ENCODE peak calls at places on chromosomes 12 and 14, in six cellular contexts. One of them, this sample, is unnamed.

GRCh38 chr12:8038659-8039114 is 6.2 kb downstream of the FOXJ2 start:
- DNase-seq in brain microvascular endothelial cell: peak
- DNase-seq in mammary epithelial cell: peak
- DNase-seq in mesothelial cell of epicardium: peak
- DNase-seq in transverse colon: peak
- DNase-seq in adrenal gland: peak
- DNase-seq in this sample: peak

GRCh38 chr12:121797937-121798801 is 4.7 kb upstream of the RHOF start:
- DNase-seq in brain microvascular endothelial cell: no peak
- DNase-seq in mammary epithelial cell: no peak
- DNase-seq in mesothelial cell of epicardium: no peak
- DNase-seq in transverse colon: peak
- DNase-seq in adrenal gland: peak
- DNase-seq in this sample: peak

GRCh38 chr12:99983721-99984258 is 946 bp downstream of the ANKS1B start:
- DNase-seq in brain microvascular endothelial cell: no peak
- DNase-seq in mammary epithelial cell: no peak
- DNase-seq in mesothelial cell of epicardium: peak
- DNase-seq in transverse colon: no peak
- DNase-seq in adrenal gland: no peak
- DNase-seq in this sample: peak

GRCh38 chr14:101132051-101132541 is 228.6 kb upstream of the RTL1 start:
- DNase-seq in brain microvascular endothelial cell: no peak
- DNase-seq in mammary epithelial cell: no peak
- DNase-seq in mesothelial cell of epicardium: no peak
- DNase-seq in transverse colon: no peak
- DNase-seq in adrenal gland: no peak
- DNase-seq in this sample: no peak

GRCh38 chr14:99378782-99379214 is 101.9 kb downstream of the SETD3 start:
- DNase-seq in brain microvascular endothelial cell: peak
- DNase-seq in mammary epithelial cell: peak
- DNase-seq in mesothelial cell of epicardium: no peak
- DNase-seq in transverse colon: peak
- DNase-seq in adrenal gland: no peak
- DNase-seq in this sample: peak

GRCh38 chr12:9888665-9889273 is 7.5 kb downstream of the KLRF2 start:
- DNase-seq in brain microvascular endothelial cell: no peak
- DNase-seq in mammary epithelial cell: no peak
- DNase-seq in mesothelial cell of epicardium: no peak
- DNase-seq in transverse colon: no peak
- DNase-seq in adrenal gland: no peak
- DNase-seq in this sample: no peak

GRCh38 chr12:124713436-124714082 is 146.1 kb upstream of the NCOR2 start:
- DNase-seq in brain microvascular endothelial cell: peak
- DNase-seq in mammary epithelial cell: no peak
- DNase-seq in mesothelial cell of epicardium: no peak
- DNase-seq in transverse colon: no peak
- DNase-seq in adrenal gland: no peak
- DNase-seq in this sample: peak

GRCh38 chr12:126899926-126900792 is 1366.8 kb upstream of the TMEM132C start:
- DNase-seq in brain microvascular endothelial cell: no peak
- DNase-seq in mammary epithelial cell: no peak
- DNase-seq in mesothelial cell of epicardium: no peak
- DNase-seq in transverse colon: no peak
- DNase-seq in adrenal gland: no peak
- DNase-seq in this sample: no peak

GRCh38 chr12:122023339-122024131 is 1.9 kb downstream of the BCL7A start:
- DNase-seq in brain microvascular endothelial cell: peak
- DNase-seq in mammary epithelial cell: peak
- DNase-seq in mesothelial cell of epicardium: peak
- DNase-seq in transverse colon: peak
- DNase-seq in adrenal gland: peak
- DNase-seq in this sample: peak

GRCh38 chr12:32896438-32897275 is at the start of gene PKP2:
- DNase-seq in brain microvascular endothelial cell: no peak
- DNase-seq in mammary epithelial cell: peak
- DNase-seq in mesothelial cell of epicardium: peak
- DNase-seq in transverse colon: peak
- DNase-seq in adrenal gland: peak
- DNase-seq in this sample: no peak

GRCh38 chr12:122852336-122853275 is 17.3 kb downstream of the HIP1R start:
- DNase-seq in brain microvascular endothelial cell: no peak
- DNase-seq in mammary epithelial cell: no peak
- DNase-seq in mesothelial cell of epicardium: no peak
- DNase-seq in transverse colon: no peak
- DNase-seq in adrenal gland: peak
- DNase-seq in this sample: no peak

GRCh38 chr12:121933522-121934317 is 15.3 kb downstream of the CFAP251 start:
- DNase-seq in brain microvascular endothelial cell: peak
- DNase-seq in mammary epithelial cell: no peak
- DNase-seq in mesothelial cell of epicardium: no peak
- DNase-seq in transverse colon: no peak
- DNase-seq in adrenal gland: peak
- DNase-seq in this sample: peak

GRCh38 chr12:126397071-126397571 is 1331.9 kb downstream of the AACS start:
- DNase-seq in brain microvascular endothelial cell: no peak
- DNase-seq in mammary epithelial cell: no peak
- DNase-seq in mesothelial cell of epicardium: no peak
- DNase-seq in transverse colon: no peak
- DNase-seq in adrenal gland: no peak
- DNase-seq in this sample: peak

GRCh38 chr12:89335452-89336244 is 16.7 kb downstream of the DUSP6 start:
- DNase-seq in brain microvascular endothelial cell: no peak
- DNase-seq in mammary epithelial cell: no peak
- DNase-seq in mesothelial cell of epicardium: no peak
- DNase-seq in transverse colon: no peak
- DNase-seq in adrenal gland: no peak
- DNase-seq in this sample: no peak

GRCh38 chr14:63454863-63455622 is 88.1 kb downstream of the PPP2R5E start:
- DNase-seq in brain microvascular endothelial cell: peak
- DNase-seq in mammary epithelial cell: no peak
- DNase-seq in mesothelial cell of epicardium: no peak
- DNase-seq in transverse colon: no peak
- DNase-seq in adrenal gland: no peak
- DNase-seq in this sample: peak

GRCh38 chr12:95838125-95838524 is 20.6 kb upstream of the SNRPF start:
- DNase-seq in brain microvascular endothelial cell: peak
- DNase-seq in mammary epithelial cell: no peak
- DNase-seq in mesothelial cell of epicardium: no peak
- DNase-seq in transverse colon: peak
- DNase-seq in adrenal gland: no peak
- DNase-seq in this sample: peak

GRCh38 chr12:110741371-110741770 is 1.3 kb downstream of the PPP1CC start:
- DNase-seq in brain microvascular endothelial cell: no peak
- DNase-seq in mammary epithelial cell: peak
- DNase-seq in mesothelial cell of epicardium: no peak
- DNase-seq in transverse colon: no peak
- DNase-seq in adrenal gland: no peak
- DNase-seq in this sample: no peak

GRCh38 chr14:38950676-38951075 is 152.4 kb downstream of the SEC23A start:
- DNase-seq in brain microvascular endothelial cell: no peak
- DNase-seq in mammary epithelial cell: no peak
- DNase-seq in mesothelial cell of epicardium: no peak
- DNase-seq in transverse colon: no peak
- DNase-seq in adrenal gland: no peak
- DNase-seq in this sample: no peak

GRCh38 chr12:16076553-16076952 is 165.4 kb downstream of the DERA start:
- DNase-seq in brain microvascular endothelial cell: no peak
- DNase-seq in mammary epithelial cell: peak
- DNase-seq in mesothelial cell of epicardium: no peak
- DNase-seq in transverse colon: no peak
- DNase-seq in adrenal gland: no peak
- DNase-seq in this sample: peak

GRCh38 chr14:51382506-51382905 is 142.5 kb downstream of the TMX1 start:
- DNase-seq in brain microvascular endothelial cell: no peak
- DNase-seq in mammary epithelial cell: peak
- DNase-seq in mesothelial cell of epicardium: no peak
- DNase-seq in transverse colon: no peak
- DNase-seq in adrenal gland: no peak
- DNase-seq in this sample: no peak

GRCh38 chr12:69284131-69284530 is 44.8 kb downstream of the CPSF6 start:
- DNase-seq in brain microvascular endothelial cell: peak
- DNase-seq in mammary epithelial cell: peak
- DNase-seq in mesothelial cell of epicardium: peak
- DNase-seq in transverse colon: peak
- DNase-seq in adrenal gland: peak
- DNase-seq in this sample: peak

GRCh38 chr14:68942281-68943035 is 36.6 kb downstream of the ACTN1 start:
- DNase-seq in brain microvascular endothelial cell: no peak
- DNase-seq in mammary epithelial cell: no peak
- DNase-seq in mesothelial cell of epicardium: no peak
- DNase-seq in transverse colon: no peak
- DNase-seq in adrenal gland: no peak
- DNase-seq in this sample: no peak

GRCh38 chr12:39490500-39491276 is 47.8 kb upstream of the KIF21A start:
- DNase-seq in brain microvascular endothelial cell: peak
- DNase-seq in mammary epithelial cell: peak
- DNase-seq in mesothelial cell of epicardium: no peak
- DNase-seq in transverse colon: no peak
- DNase-seq in adrenal gland: no peak
- DNase-seq in this sample: peak

GRCh38 chr14:104026024-104026423 is 59.5 kb upstream of the ASPG start:
- DNase-seq in brain microvascular endothelial cell: no peak
- DNase-seq in mammary epithelial cell: no peak
- DNase-seq in mesothelial cell of epicardium: no peak
- DNase-seq in transverse colon: no peak
- DNase-seq in adrenal gland: no peak
- DNase-seq in this sample: no peak
- TF ChIP-seq CTCF in brain microvascular endothelial cell: peak
- TF ChIP-seq CTCF in mammary epithelial cell: no peak
- TF ChIP-seq CTCF in mesothelial cell of epicardium: no peak
- TF ChIP-seq CTCF in transverse colon: no peak
- TF ChIP-seq CTCF in adrenal gland: no peak
- TF ChIP-seq CTCF in this sample: no peak

GRCh38 chr12:132154941-132155770 is 10.9 kb downstream of the NOC4L start:
- DNase-seq in brain microvascular endothelial cell: no peak
- DNase-seq in mammary epithelial cell: no peak
- DNase-seq in mesothelial cell of epicardium: no peak
- DNase-seq in transverse colon: no peak
- DNase-seq in adrenal gland: no peak
- DNase-seq in this sample: no peak

GRCh38 chr12:132156145-132156709 is 12.0 kb downstream of the NOC4L start:
- DNase-seq in brain microvascular endothelial cell: no peak
- DNase-seq in mammary epithelial cell: no peak
- DNase-seq in mesothelial cell of epicardium: no peak
- DNase-seq in transverse colon: no peak
- DNase-seq in adrenal gland: no peak
- DNase-seq in this sample: no peak

GRCh38 chr12:132152921-132153321 is 8.7 kb downstream of the NOC4L start:
- DNase-seq in brain microvascular endothelial cell: no peak
- DNase-seq in mammary epithelial cell: no peak
- DNase-seq in mesothelial cell of epicardium: no peak
- DNase-seq in transverse colon: peak
- DNase-seq in adrenal gland: peak
- DNase-seq in this sample: no peak

GRCh38 chr12:132153501-132154340 is 9.5 kb downstream of the NOC4L start:
- DNase-seq in brain microvascular endothelial cell: peak
- DNase-seq in mammary epithelial cell: peak
- DNase-seq in mesothelial cell of epicardium: peak
- DNase-seq in transverse colon: peak
- DNase-seq in adrenal gland: peak
- DNase-seq in this sample: peak

DNA sequence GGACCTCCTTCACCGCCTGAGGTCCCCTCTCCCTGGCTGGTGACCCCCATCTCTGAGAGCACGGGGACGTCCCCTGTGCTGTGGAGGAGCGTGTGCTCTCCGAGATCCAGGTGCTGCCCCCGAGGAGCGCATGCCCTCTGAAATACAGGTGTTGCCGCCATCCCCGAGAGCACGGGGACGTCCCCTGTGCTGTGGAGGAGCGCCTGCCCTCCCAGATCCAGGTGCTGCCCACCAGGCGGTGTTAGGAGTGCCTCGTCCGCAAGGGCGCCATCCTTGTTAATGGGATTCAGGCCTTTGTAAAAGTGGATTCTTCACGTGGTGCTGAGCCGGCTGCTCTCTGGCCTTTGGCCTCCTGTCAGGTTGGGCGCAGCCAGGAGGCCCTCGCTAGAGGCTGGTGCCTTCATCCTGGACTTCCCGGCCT is 10.1 kb downstream of the NOC4L start:
- DNase-seq in brain microvascular endothelial cell: no peak
- DNase-seq in mammary epithelial cell: no peak
- DNase-seq in mesothelial cell of epicardium: no peak
- DNase-seq in transverse colon: no peak
- DNase-seq in adrenal gland: no peak
- DNase-seq in this sample: no peak
- TF ChIP-seq CTCF in brain microvascular endothelial cell: no peak
- TF ChIP-seq CTCF in mammary epithelial cell: no peak
- TF ChIP-seq CTCF in mesothelial cell of epicardium: no peak
- TF ChIP-seq CTCF in transverse colon: no peak
- TF ChIP-seq CTCF in adrenal gland: no peak
- TF ChIP-seq CTCF in this sample: no peak

DNA sequence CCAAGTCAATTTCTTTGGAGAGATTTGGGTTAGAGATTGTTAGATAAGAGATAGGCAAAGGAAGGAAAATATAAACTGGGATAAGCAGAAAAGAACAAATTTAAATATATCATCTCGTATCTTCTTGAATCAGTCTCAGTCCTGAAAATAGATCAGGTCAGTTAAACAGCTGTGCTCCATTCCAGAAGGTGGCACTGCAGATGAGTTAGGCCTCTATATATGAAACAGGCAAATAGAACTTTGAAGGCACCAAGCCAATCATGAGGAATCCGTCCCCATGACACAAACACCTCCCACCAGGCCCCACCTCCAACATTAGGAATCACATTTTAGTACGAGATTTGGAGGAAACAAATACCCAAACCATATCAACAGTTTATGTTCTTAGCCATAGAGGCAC is 605.5 kb upstream of the USP15 start:
- DNase-seq in brain microvascular endothelial cell: peak
- DNase-seq in mammary epithelial cell: peak
- DNase-seq in mesothelial cell of epicardium: no peak
- DNase-seq in transverse colon: no peak
- DNase-seq in adrenal gland: peak
- DNase-seq in this sample: peak
- TF ChIP-seq CTCF in brain microvascular endothelial cell: peak
- TF ChIP-seq CTCF in mammary epithelial cell: peak
- TF ChIP-seq CTCF in mesothelial cell of epicardium: no peak
- TF ChIP-seq CTCF in transverse colon: no peak
- TF ChIP-seq CTCF in adrenal gland: peak
- TF ChIP-seq CTCF in this sample: peak

GRCh38 chr12:2794736-2795289 is at the start of gene FKBP4:
- DNase-seq in brain microvascular endothelial cell: peak
- DNase-seq in mammary epithelial cell: peak
- DNase-seq in mesothelial cell of epicardium: peak
- DNase-seq in transverse colon: peak
- DNase-seq in adrenal gland: peak
- DNase-seq in this sample: peak

GRCh38 chr12:2800046-2800570 is 5.3 kb downstream of the FKBP4 start:
- DNase-seq in brain microvascular endothelial cell: no peak
- DNase-seq in mammary epithelial cell: peak
- DNase-seq in mesothelial cell of epicardium: no peak
- DNase-seq in transverse colon: no peak
- DNase-seq in adrenal gland: no peak
- DNase-seq in this sample: no peak

GRCh38 chr12:2795291-2796186 is 769 bp downstream of the FKBP4 start:
- DNase-seq in brain microvascular endothelial cell: peak
- DNase-seq in mammary epithelial cell: peak
- DNase-seq in mesothelial cell of epicardium: peak
- DNase-seq in transverse colon: peak
- DNase-seq in adrenal gland: peak
- DNase-seq in this sample: peak

GRCh38 chr12:2796187-2796663 is 1.5 kb downstream of the FKBP4 start:
- DNase-seq in brain microvascular endothelial cell: no peak
- DNase-seq in mammary epithelial cell: peak
- DNase-seq in mesothelial cell of epicardium: no peak
- DNase-seq in transverse colon: no peak
- DNase-seq in adrenal gland: no peak
- DNase-seq in this sample: no peak

GRCh38 chr12:2797721-2798418 is 3.1 kb downstream of the FKBP4 start:
- DNase-seq in brain microvascular endothelial cell: no peak
- DNase-seq in mammary epithelial cell: no peak
- DNase-seq in mesothelial cell of epicardium: no peak
- DNase-seq in transverse colon: no peak
- DNase-seq in adrenal gland: peak
- DNase-seq in this sample: no peak
- TF ChIP-seq CTCF in brain microvascular endothelial cell: peak
- TF ChIP-seq CTCF in mammary epithelial cell: no peak
- TF ChIP-seq CTCF in mesothelial cell of epicardium: no peak
- TF ChIP-seq CTCF in transverse colon: no peak
- TF ChIP-seq CTCF in adrenal gland: no peak
- TF ChIP-seq CTCF in this sample: no peak

This sample was measured in foreskin fibroblast.